ENCODE peak calls at places on chromosomes 2 and 18, in seven cellular contexts. One of them, this sample, is unnamed.

GRCh38 chr18:11145413-11146191 is 3.8 kb downstream of the PIEZO2 start:
- DNase-seq in transverse colon: no peak
- DNase-seq in HepG2: no peak
- DNase-seq in HL-60: no peak
- DNase-seq in breast epithelium: no peak
- DNase-seq in SK-N-SH: no peak
- DNase-seq in GM23338: no peak
- DNase-seq in this sample: no peak

GRCh38 chr2:136248242-136248641 is 130.3 kb upstream of the CXCR4 start:
- DNase-seq in SK-N-SH: no peak
- DNase-seq in HL-60: no peak
- DNase-seq in HepG2: no peak
- DNase-seq in transverse colon: no peak
- DNase-seq in GM23338: no peak
- DNase-seq in breast epithelium: no peak
- DNase-seq in this sample: peak; percentile 41

GRCh38 chr18:13811993-13812392 is 12.0 kb upstream of the MC5R start:
- DNase-seq in transverse colon: no peak
- DNase-seq in HepG2: peak; percentile 10
- DNase-seq in HL-60: no peak
- DNase-seq in SK-N-SH: no peak
- DNase-seq in breast epithelium: no peak
- DNase-seq in GM23338: peak; percentile 62
- DNase-seq in this sample: no peak

GRCh38 chr2:31235504-31235902 is 1.6 kb downstream of the EHD3 start:
- DNase-seq in HL-60: no peak
- DNase-seq in breast epithelium: no peak
- DNase-seq in HepG2: no peak
- DNase-seq in SK-N-SH: no peak
- DNase-seq in transverse colon: no peak
- DNase-seq in GM23338: no peak
- DNase-seq in this sample: no peak

GRCh38 chr18:32255570-32255969 is 65.7 kb downstream of the MEP1B start:
- DNase-seq in HepG2: peak; percentile 38
- DNase-seq in SK-N-SH: no peak
- DNase-seq in transverse colon: no peak
- DNase-seq in GM23338: no peak
- DNase-seq in HL-60: no peak
- DNase-seq in breast epithelium: no peak
- DNase-seq in this sample: no peak

GRCh38 chr18:51107594-51108305 is 77.7 kb downstream of the SMAD4 start:
- DNase-seq in SK-N-SH: no peak
- DNase-seq in transverse colon: no peak
- DNase-seq in HL-60: no peak
- DNase-seq in GM23338: no peak
- DNase-seq in breast epithelium: no peak
- DNase-seq in HepG2: no peak
- DNase-seq in this sample: no peak

GRCh38 chr18:35376742-35377695 is at the start of gene ZNF396:
- DNase-seq in HepG2: peak; percentile 52
- DNase-seq in SK-N-SH: peak; percentile 89
- DNase-seq in GM23338: peak; percentile 94
- DNase-seq in breast epithelium: peak; percentile 87
- DNase-seq in HL-60: peak; percentile 84
- DNase-seq in transverse colon: peak; percentile 89
- DNase-seq in this sample: peak; percentile 23

GRCh38 chr2:400988-401679 is 113.2 kb upstream of the ALKAL2 start:
- DNase-seq in SK-N-SH: no peak
- DNase-seq in breast epithelium: no peak
- DNase-seq in transverse colon: no peak
- DNase-seq in GM23338: no peak
- DNase-seq in HepG2: no peak
- DNase-seq in HL-60: no peak
- DNase-seq in this sample: no peak

GRCh38 chr2:225691711-225692110 is 292.2 kb downstream of the NYAP2 start:
- DNase-seq in HL-60: no peak
- DNase-seq in breast epithelium: no peak
- DNase-seq in transverse colon: no peak
- DNase-seq in HepG2: no peak
- DNase-seq in GM23338: no peak
- DNase-seq in SK-N-SH: no peak
- DNase-seq in this sample: no peak

GRCh38 chr2:211127501-211127900 is 571.1 kb downstream of the CPS1 start:
- DNase-seq in breast epithelium: no peak
- DNase-seq in GM23338: no peak
- DNase-seq in HL-60: no peak
- DNase-seq in HepG2: no peak
- DNase-seq in SK-N-SH: no peak
- DNase-seq in transverse colon: no peak
- DNase-seq in this sample: no peak

GRCh38 chr2:10721344-10722251 is at the start of gene ATP6V1C2:
- DNase-seq in GM23338: peak; percentile 85
- DNase-seq in SK-N-SH: peak; percentile 90
- DNase-seq in transverse colon: peak; percentile 78
- DNase-seq in HepG2: no peak
- DNase-seq in HL-60: no peak
- DNase-seq in breast epithelium: no peak
- DNase-seq in this sample: no peak

GRCh38 chr2:55049794-55050132 is 488 bp downstream of the RTN4 start:
- DNase-seq in breast epithelium: no peak
- DNase-seq in HepG2: no peak
- DNase-seq in SK-N-SH: no peak
- DNase-seq in transverse colon: no peak
- DNase-seq in HL-60: no peak
- DNase-seq in GM23338: no peak
- DNase-seq in this sample: no peak

GRCh38 chr2:55045685-55046221 is 4.5 kb downstream of the RTN4 start:
- DNase-seq in GM23338: no peak
- DNase-seq in SK-N-SH: no peak
- DNase-seq in breast epithelium: no peak
- DNase-seq in transverse colon: no peak
- DNase-seq in HL-60: no peak
- DNase-seq in HepG2: peak; percentile 25
- DNase-seq in this sample: no peak

GRCh38 chr2:55048925-55049793 is 1.1 kb downstream of the RTN4 start:
- DNase-seq in transverse colon: peak; percentile 92
- DNase-seq in HL-60: peak; percentile 92
- DNase-seq in GM23338: peak; percentile 86
- DNase-seq in HepG2: peak; percentile 75
- DNase-seq in SK-N-SH: peak; percentile 77
- DNase-seq in breast epithelium: peak; percentile 91
- DNase-seq in this sample: peak; percentile 32

GRCh38 chr2:55048514-55048924 is 1.7 kb downstream of the RTN4 start:
- DNase-seq in SK-N-SH: peak; percentile 21
- DNase-seq in GM23338: peak; percentile 52
- DNase-seq in HepG2: peak; percentile 58
- DNase-seq in HL-60: peak; percentile 63
- DNase-seq in breast epithelium: no peak
- DNase-seq in transverse colon: peak; percentile 37
- DNase-seq in this sample: peak; percentile 27

DNA sequence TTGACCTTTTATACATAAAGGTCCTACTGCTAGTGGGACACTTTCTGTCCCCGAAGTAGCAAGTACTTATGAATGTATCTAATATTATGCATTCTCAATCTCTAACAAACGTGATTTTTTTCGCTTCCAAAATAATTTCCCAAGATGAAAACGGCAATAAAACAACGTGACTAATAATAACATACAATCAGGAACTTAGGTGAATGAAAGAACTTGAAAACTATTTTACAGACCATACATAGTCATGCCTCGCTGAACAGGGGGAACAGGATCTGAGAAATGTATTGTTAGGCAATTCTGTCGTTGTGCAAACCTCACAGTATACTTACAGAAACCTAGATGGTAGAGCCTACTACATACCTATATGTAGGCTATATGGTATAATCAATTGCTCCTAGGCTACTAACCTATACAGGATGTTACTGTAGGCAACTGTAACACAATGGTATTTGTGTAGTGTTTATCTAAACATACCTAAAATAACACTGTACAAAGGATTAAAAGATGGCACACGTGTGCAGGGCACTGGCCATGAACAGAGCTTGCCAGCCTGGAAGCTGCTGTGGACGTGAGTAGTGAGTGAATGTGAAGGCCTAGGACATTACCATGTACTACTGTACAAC is 2.5 kb downstream of the RTN4 start:
- DNase-seq in HepG2: peak; percentile 71
- DNase-seq in transverse colon: no peak
- DNase-seq in SK-N-SH: no peak
- DNase-seq in HL-60: peak; percentile 82
- DNase-seq in GM23338: no peak
- DNase-seq in breast epithelium: no peak
- DNase-seq in this sample: no peak
- TF ChIP-seq POLR2AphosphoS5 in HepG2: no peak
- TF ChIP-seq POLR2AphosphoS5 in transverse colon: no peak
- TF ChIP-seq POLR2AphosphoS5 in SK-N-SH: peak; percentile 9
- TF ChIP-seq POLR2AphosphoS5 in HL-60: no peak
- TF ChIP-seq POLR2AphosphoS5 in GM23338: no peak
- TF ChIP-seq POLR2AphosphoS5 in breast epithelium: no peak
- TF ChIP-seq POLR2AphosphoS5 in this sample: peak; percentile 31

GRCh38 chr18:46340716-46341115 is 236.5 kb downstream of the HAUS1 start:
- DNase-seq in HepG2: no peak
- DNase-seq in SK-N-SH: no peak
- DNase-seq in HL-60: no peak
- DNase-seq in GM23338: no peak
- DNase-seq in transverse colon: no peak
- DNase-seq in breast epithelium: no peak
- DNase-seq in this sample: no peak

GRCh38 chr18:46337206-46337710 is 233.1 kb downstream of the HAUS1 start:
- DNase-seq in SK-N-SH: peak; percentile 54
- DNase-seq in GM23338: no peak
- DNase-seq in HepG2: no peak
- DNase-seq in breast epithelium: no peak
- DNase-seq in transverse colon: no peak
- DNase-seq in HL-60: no peak
- DNase-seq in this sample: no peak

GRCh38 chr18:46336278-46337205 is 232.4 kb downstream of the HAUS1 start:
- DNase-seq in HL-60: no peak
- DNase-seq in SK-N-SH: peak; percentile 38
- DNase-seq in GM23338: no peak
- DNase-seq in breast epithelium: no peak
- DNase-seq in transverse colon: no peak
- DNase-seq in HepG2: no peak
- DNase-seq in this sample: no peak

GRCh38 chr18:46338761-46339160 is 234.6 kb downstream of the HAUS1 start:
- DNase-seq in transverse colon: no peak
- DNase-seq in GM23338: no peak
- DNase-seq in SK-N-SH: no peak
- DNase-seq in HL-60: peak; percentile 67
- DNase-seq in HepG2: no peak
- DNase-seq in breast epithelium: no peak
- DNase-seq in this sample: no peak

GRCh38 chr18:46338213-46338612 is 234.0 kb downstream of the HAUS1 start:
- DNase-seq in HepG2: no peak
- DNase-seq in GM23338: peak; percentile 57
- DNase-seq in HL-60: no peak
- DNase-seq in breast epithelium: no peak
- DNase-seq in transverse colon: no peak
- DNase-seq in SK-N-SH: peak; percentile 80
- DNase-seq in this sample: no peak
- TF ChIP-seq CTCF in HepG2: no peak
- TF ChIP-seq CTCF in GM23338: no peak
- TF ChIP-seq CTCF in HL-60: no peak
- TF ChIP-seq CTCF in breast epithelium: no peak
- TF ChIP-seq CTCF in transverse colon: no peak
- TF ChIP-seq CTCF in SK-N-SH: no peak
- TF ChIP-seq CTCF in this sample: no peak

GRCh38 chr2:231455222-231455621 is 9.1 kb downstream of the NCL start:
- DNase-seq in HepG2: no peak
- DNase-seq in transverse colon: no peak
- DNase-seq in breast epithelium: no peak
- DNase-seq in SK-N-SH: no peak
- DNase-seq in GM23338: no peak
- DNase-seq in HL-60: peak; percentile 38
- DNase-seq in this sample: no peak

GRCh38 chr2:231457101-231457500 is 7.2 kb downstream of the NCL start:
- DNase-seq in GM23338: no peak
- DNase-seq in transverse colon: no peak
- DNase-seq in breast epithelium: no peak
- DNase-seq in SK-N-SH: no peak
- DNase-seq in HL-60: no peak
- DNase-seq in HepG2: no peak
- DNase-seq in this sample: no peak

GRCh38 chr2:231455890-231456289 is 8.4 kb downstream of the NCL start:
- DNase-seq in HL-60: no peak
- DNase-seq in transverse colon: no peak
- DNase-seq in HepG2: no peak
- DNase-seq in breast epithelium: no peak
- DNase-seq in GM23338: no peak
- DNase-seq in SK-N-SH: no peak
- DNase-seq in this sample: no peak

GRCh38 chr2:231458368-231458767 is 5.9 kb downstream of the NCL start:
- DNase-seq in transverse colon: no peak
- DNase-seq in breast epithelium: no peak
- DNase-seq in HL-60: no peak
- DNase-seq in SK-N-SH: no peak
- DNase-seq in HepG2: no peak
- DNase-seq in GM23338: no peak
- DNase-seq in this sample: no peak

GRCh38 chr2:231456295-231457004 is 7.8 kb downstream of the NCL start:
- DNase-seq in SK-N-SH: no peak
- DNase-seq in HepG2: no peak
- DNase-seq in GM23338: no peak
- DNase-seq in breast epithelium: no peak
- DNase-seq in HL-60: no peak
- DNase-seq in transverse colon: no peak
- DNase-seq in this sample: no peak
- TF ChIP-seq POLR2AphosphoS5 in SK-N-SH: no peak
- TF ChIP-seq POLR2AphosphoS5 in HepG2: peak; percentile 7
- TF ChIP-seq POLR2AphosphoS5 in GM23338: peak; percentile 35
- TF ChIP-seq POLR2AphosphoS5 in breast epithelium: no peak
- TF ChIP-seq POLR2AphosphoS5 in HL-60: no peak
- TF ChIP-seq POLR2AphosphoS5 in transverse colon: no peak
- TF ChIP-seq POLR2AphosphoS5 in this sample: no peak

DNA sequence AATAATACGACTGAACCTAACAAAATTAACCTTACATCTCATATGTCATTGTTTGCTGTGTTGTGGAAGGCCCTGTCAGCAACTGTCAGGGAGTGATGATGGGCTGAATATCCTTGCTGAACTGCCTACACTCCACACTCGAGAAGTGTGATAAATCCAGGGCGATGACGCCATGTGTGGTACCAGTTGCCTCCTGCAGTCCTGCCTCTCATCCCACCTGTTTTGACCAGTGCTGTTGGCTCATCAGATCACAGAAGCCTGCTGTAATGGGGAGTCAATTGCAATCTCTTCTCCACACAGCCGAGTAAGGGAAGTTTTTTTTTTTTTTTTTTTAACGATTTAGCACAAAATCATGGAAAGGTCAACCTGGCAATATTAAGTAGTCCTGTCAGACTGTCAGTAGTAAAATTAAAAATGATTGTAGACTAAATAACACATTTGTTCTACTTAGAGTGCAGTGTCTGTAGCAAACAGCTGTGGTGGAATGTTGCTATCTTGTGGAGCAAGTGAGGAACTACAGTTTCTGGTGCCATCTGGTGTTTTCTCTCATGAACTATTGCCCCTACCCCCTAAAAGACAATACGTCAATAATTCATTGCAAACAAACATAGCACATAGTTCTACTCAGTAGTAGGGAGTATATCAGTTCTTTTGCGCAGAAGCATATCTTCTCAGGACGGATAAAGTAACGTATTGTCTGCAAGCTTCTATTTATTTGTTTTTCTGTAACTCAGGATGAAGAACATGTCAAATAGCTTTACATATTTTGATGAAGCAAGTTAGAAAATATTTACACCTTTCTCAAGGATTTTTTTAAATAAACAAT is 347.6 kb downstream of the CTNNA2 start:
- DNase-seq in transverse colon: no peak
- DNase-seq in HL-60: peak; percentile 2
- DNase-seq in SK-N-SH: peak; percentile 63
- DNase-seq in breast epithelium: no peak
- DNase-seq in HepG2: peak; percentile 53
- DNase-seq in GM23338: peak; percentile 79
- DNase-seq in this sample: no peak
- TF ChIP-seq CTCF in transverse colon: peak; percentile 35
- TF ChIP-seq CTCF in HL-60: peak; percentile 62
- TF ChIP-seq CTCF in SK-N-SH: peak; percentile 59
- TF ChIP-seq CTCF in breast epithelium: peak; percentile 27
- TF ChIP-seq CTCF in HepG2: peak; percentile 72
- TF ChIP-seq CTCF in GM23338: peak; percentile 90
- TF ChIP-seq CTCF in this sample: no peak